ENCODE peak calls at places on chromosomes 2 and 18, in five cellular contexts. O is IMR-90; G is activated T-helper 9 cell treated with anti-CD3 and anti-CD28 coated beads, Interleukin-2, amount 50 U/mL, for 16 hours; S is pancreas; D is GM04504. P is an unnamed sample.

GRCh38 chr2:226873826-226874225 is 38.0 kb downstream of the RHBDD1 start:
- DNase-seq in O (no peak), G (no peak), S (no peak), D (no peak), P (no peak)

GRCh38 chr2:231093956-231094355 is 30.9 kb downstream of the HTR2B start:
- DNase-seq in O (no peak), G (no peak), S (no peak), D (no peak), P (no peak)

GRCh38 chr2:86012017-86012712 is 93.5 kb downstream of the POLR1A start:
- DNase-seq in O (no peak), G (no peak), S (no peak), D (no peak), P (no peak)

GRCh38 chr18:12579775-12580174 is 78.1 kb downstream of the SPIRE1 start:
- DNase-seq in O (no peak), G (no peak), S (no peak), D (no peak), P (no peak)

GRCh38 chr2:200862532-200863000 is 1.9 kb downstream of the CLK1 start:
- DNase-seq in O (peak; percentile 88), G (peak; percentile 35), S (peak; percentile 37), D (peak; percentile 33), P (no peak)

GRCh38 chr2:102238039-102238756 is 51.4 kb downstream of the IL1RL2 start:
- DNase-seq in O (peak; percentile 83), G (no peak), S (no peak), D (no peak), P (no peak)

GRCh38 chr2:102335871-102336366 is 19.7 kb upstream of the IL18R1 start:
- DNase-seq in O (no peak), G (no peak), S (no peak), D (no peak), P (no peak)

GRCh38 chr18:12857215-12857924 is 26.7 kb downstream of the PTPN2 start:
- DNase-seq in O (no peak), G (no peak), S (no peak), D (no peak), P (no peak)

GRCh38 chr2:238866656-238867277 is 18.9 kb downstream of the TWIST2 start:
- DNase-seq in O (no peak), G (no peak), S (no peak), D (no peak), P (no peak)

GRCh38 chr2:102154364-102154763 is 11.8 kb downstream of the IL1R1 start:
- DNase-seq in O (no peak), G (no peak), S (no peak), D (no peak), P (no peak)

GRCh38 chr2:239252433-239253200 is 148.2 kb downstream of the HDAC4 start:
- DNase-seq in O (peak; percentile 28), G (no peak), S (no peak), D (no peak), P (no peak)

GRCh38 chr2:171141320-171141719 is 19.4 kb downstream of the TLK1 start:
- DNase-seq in O (no peak), G (no peak), S (no peak), D (no peak), P (no peak)

GRCh38 chr2:36536776-36537175 is 61.2 kb downstream of the FEZ2 start:
- DNase-seq in O (no peak), G (no peak), S (no peak), D (no peak), P (no peak)

GRCh38 chr2:54306561-54306960 is 50.5 kb upstream of the TSPYL6 start:
- DNase-seq in O (peak; percentile 64), G (no peak), S (no peak), D (no peak), P (no peak)

GRCh38 chr18:55657572-55658331 is 69.8 kb upstream of the TCF4 start:
- DNase-seq in O (no peak), G (no peak), S (no peak), D (no peak), P (no peak)

GRCh38 chr2:31384771-31385276 is 29.7 kb downstream of the XDH start:
- DNase-seq in O (peak; percentile 97), G (no peak), S (no peak), D (peak; percentile 82), P (peak; percentile 82)

GRCh38 chr2:101331202-101331601 is 22.7 kb upstream of the RNF149 start:
- DNase-seq in O (no peak), G (no peak), S (no peak), D (no peak), P (no peak)

GRCh38 chr2:14492920-14493503 is 139.5 kb upstream of the LRATD1 start:
- DNase-seq in O (peak; percentile 96), G (no peak), S (no peak), D (peak; percentile 77), P (peak; percentile 23)

GRCh38 chr2:28895189-28895893 is 874 bp downstream of the WDR43 start:
- DNase-seq in O (peak; percentile 54), G (peak; percentile 34), S (peak; percentile 46), D (no peak), P (no peak)

P was measured in AG09319.